ENCODE peak calls at places on chromosomes 6 and 20, in nine cellular contexts. Z is left colon; E is hypothalamus; U is nucleus accumbens; G is HTR-8/SVneo; I is stimulated activated CD8-positive, alpha-beta memory T cell treated with anti-CD3 and anti-CD28 coated beads, Interleukin-4, amount 100 ng/mL, for 4 hours; R is effector CD4-positive, alpha-beta T cell; P is stimulated activated naive B cell treated with anti-CD40 and anti-IgM and Interleukin-4, amounts not matched to agents 10 μg/mL and 1 μg/mL and 100 μg/mL, for 72 hours; D is WTC11. Y is an unnamed sample.

GRCh38 chr6:145199961-145200360 is 535.4 kb downstream of the EPM2A start:
- DNase-seq in P (no peak), E (no peak), Z (no peak), D (no peak), I (no peak), G (no peak), R (no peak), U (no peak), Y (no peak)

GRCh38 chr6:14984454-14984853 is 261.4 kb upstream of the JARID2 start:
- DNase-seq in E (no peak), G (no peak), Z (peak), U (no peak), D (no peak), P (no peak), R (no peak), I (no peak), Y (no peak)

GRCh38 chr6:157906537-157907061 is 75.1 kb upstream of the SYNJ2 start:
- DNase-seq in P (no peak), I (no peak), E (no peak), D (no peak), R (no peak), Z (no peak), U (no peak), G (no peak), Y (no peak)

GRCh38 chr20:2032168-2032567 is 38.3 kb upstream of the PDYN start:
- DNase-seq in R (no peak), I (no peak), E (no peak), P (no peak), Z (no peak), G (no peak), U (no peak), D (no peak), Y (no peak)

GRCh38 chr6:127164009-127164408 is 45.5 kb downstream of the RSPO3 start:
- DNase-seq in R (no peak), Z (no peak), G (no peak), P (no peak), D (no peak), I (no peak), U (no peak), E (no peak), Y (no peak)

GRCh38 chr20:35947489-35947888 is 6.8 kb downstream of the SCAND1 start:
- DNase-seq in U (no peak), I (no peak), P (peak), Z (no peak), D (peak), R (no peak), G (peak), E (no peak), Y (peak)

GRCh38 chr6:133241088-133241900 is at the start of gene EYA4:
- DNase-seq in I (no peak), P (peak), E (no peak), D (peak), G (no peak), U (no peak), R (no peak), Z (no peak), Y (no peak)

GRCh38 chr20:46651091-46651962 is at the start of gene SLC13A3:
- DNase-seq in R (no peak), I (no peak), P (no peak), Z (no peak), U (peak), D (peak), E (no peak), G (no peak), Y (no peak)

GRCh38 chr6:40957616-40958492 is 81.2 kb downstream of the UNC5CL start:
- DNase-seq in I (no peak), Z (no peak), R (no peak), U (no peak), P (no peak), E (no peak), D (no peak), G (peak), Y (no peak)

GRCh38 chr20:18717062-18717461 is 96.5 kb upstream of the SCP2D1 start:
- DNase-seq in Z (no peak), U (no peak), D (no peak), G (no peak), P (no peak), I (no peak), E (no peak), R (no peak), Y (no peak)

GRCh38 chr6:84804720-84805119 is 40.3 kb upstream of the TBX18 start:
- DNase-seq in I (no peak), Z (no peak), R (no peak), P (no peak), E (no peak), U (no peak), D (no peak), G (no peak), Y (no peak)

GRCh38 chr20:43752561-43753301 is 25.9 kb upstream of the GTSF1L start:
- DNase-seq in G (peak), U (no peak), D (no peak), E (no peak), Z (peak), R (no peak), P (peak), I (no peak), Y (peak)

GRCh38 chr6:42532038-42532669 is 31.7 kb upstream of the UBR2 start:
- DNase-seq in P (no peak), I (no peak), G (peak), R (no peak), E (no peak), D (no peak), U (no peak), Z (no peak), Y (no peak)

Y was measured in T-helper 2 cell treated with Interferon-gamma antibody and Interleukin-4, amounts not matched to agents 5 μg/mL and 100 μg/mL, for 36 hours.